ENCODE peak calls at places on chromosome 11, in ten cellular contexts. T, L, Z, V, F, N, Q, W, M and H are unnamed samples.

GRCh38 chr11:74949748-74950127 is 672 bp downstream of the SPCS2 start:
- DNase-seq in T (no peak), N (no peak), Q (peak), L (no peak), M (no peak), Z (no peak), W (no peak), F (peak), V (peak), H (no peak)

GRCh38 chr11:123707606-123708205 is 33.8 kb downstream of the ZNF202 start:
- DNase-seq in M (peak), W (no peak), Q (peak), Z (peak), V (peak), F (peak), N (peak), T (no peak), L (no peak), H (peak)

GRCh38 chr11:117918366-117919255 is 10.6 kb downstream of the TMPRSS13 start:
- DNase-seq in M (no peak), F (no peak), N (no peak), V (no peak), L (no peak), Z (no peak), Q (no peak), T (no peak), W (no peak), H (no peak)

GRCh38 chr11:23755076-23755475 is 741.8 kb upstream of the LUZP2 start:
- DNase-seq in Z (no peak), L (no peak), N (no peak), T (no peak), Q (peak), F (no peak), V (no peak), W (no peak), M (no peak), H (no peak)

GRCh38 chr11:31813961-31814868 is 3.1 kb upstream of the PAX6 start:
- DNase-seq in Q (no peak), F (no peak), M (no peak), Z (no peak), W (no peak), L (no peak), T (no peak), V (no peak), N (no peak), H (no peak)

GRCh38 chr11:12692238-12693074 is 18.2 kb downstream of the TEAD1 start:
- DNase-seq in W (peak), Q (peak), Z (peak), N (peak), L (no peak), M (no peak), F (peak), T (peak), V (no peak), H (no peak)

GRCh38 chr11:64385953-64386704 is 27.2 kb downstream of the RPS6KA4 start:
- DNase-seq in T (no peak), N (no peak), F (no peak), L (no peak), Z (no peak), W (no peak), V (no peak), Q (peak), M (no peak), H (peak)

GRCh38 chr11:17013548-17014320 is 480 bp downstream of the PLEKHA7 start:
- DNase-seq in Q (no peak), L (no peak), Z (no peak), F (peak), V (no peak), N (peak), T (no peak), W (peak), M (no peak), H (no peak)

GRCh38 chr11:121564948-121565684 is 112.3 kb upstream of the SORL1-AS1 start:
- DNase-seq in Z (no peak), T (no peak), L (no peak), W (no peak), N (no peak), M (no peak), V (no peak), F (peak), Q (no peak), H (no peak)

GRCh38 chr11:6457581-6458320 is 16.0 kb downstream of the TRIM3 start:
- DNase-seq in M (no peak), L (no peak), F (no peak), N (no peak), Z (no peak), Q (no peak), V (no peak), W (no peak), T (no peak), H (no peak)

GRCh38 chr11:73295259-73295995 is 12.6 kb upstream of the ARHGEF17 start:
- DNase-seq in Z (no peak), W (peak), Q (peak), T (no peak), M (peak), N (peak), F (peak), V (peak), L (peak), H (peak)

GRCh38 chr11:110759972-110760381 is 47.7 kb upstream of the ARHGAP20 start:
- DNase-seq in W (no peak), M (no peak), V (no peak), Q (peak), F (peak), L (no peak), T (no peak), Z (no peak), N (no peak), H (no peak)

GRCh38 chr11:103544874-103545273 is 435.6 kb downstream of the DYNC2H1 start:
- DNase-seq in N (no peak), L (no peak), W (no peak), T (no peak), M (no peak), V (no peak), F (no peak), Q (no peak), Z (no peak), H (no peak)

GRCh38 chr11:46352063-46352841 is 5.0 kb downstream of the DGKZ start:
- DNase-seq in N (no peak), Q (no peak), W (peak), V (peak), T (no peak), F (no peak), Z (no peak), L (peak), M (no peak), H (no peak)